ENCODE peak calls at places on chromosome 18, in seven cellular contexts. M, F, A, I, P, K and L are unnamed samples. For H3K9me3, the result is how much of the 10 kb centered on the place peaks cover.

GRCh38 chr18:22346342-22346967 is 71.3 kb downstream of the CTAGE1 start:
- DNase-seq in M (peak), F (peak), A (peak), I (no peak), P (no peak), K (peak), L (peak)

GRCh38 chr18:37302519-37302918 is 263.1 kb downstream of the CELF4 start:
- DNase-seq in M (no peak), F (no peak), A (no peak), I (no peak), P (no peak), K (no peak), L (no peak)

GRCh38 chr18:5294113-5294617 is 1.4 kb downstream of the ZBTB14 start:
- DNase-seq in M (peak), F (peak), A (peak), I (no peak), P (no peak), K (no peak), L (no peak)

GRCh38 chr18:7164610-7165009 is 47.0 kb upstream of the LAMA1 start:
- DNase-seq in M (peak), F (no peak), A (peak), I (no peak), P (peak), K (no peak), L (peak)

GRCh38 chr18:40371673-40372072 is 1583.4 kb upstream of the PIK3C3 start:
- DNase-seq in M (peak), F (no peak), A (peak), I (no peak), P (no peak), K (no peak), L (no peak)

GRCh38 chr18:10726198-10727068 is 200.6 kb downstream of the NAPG start:
- DNase-seq in M (no peak), F (no peak), A (no peak), I (no peak), P (no peak), K (no peak), L (no peak)

GRCh38 chr18:58015045-58015444 is 29.0 kb upstream of the NEDD4L start:
- DNase-seq in M (no peak), F (no peak), A (no peak), I (no peak), P (no peak), K (no peak), L (no peak)

GRCh38 chr18:23982154-23983071 is 32.1 kb upstream of the TTC39C start:
- DNase-seq in M (peak), F (peak), A (peak), I (no peak), P (peak), K (peak), L (peak)

GRCh38 chr18:13295894-13296293 is 77.3 kb downstream of the LDLRAD4 start:
- DNase-seq in M (no peak), F (no peak), A (no peak), I (no peak), P (no peak), K (no peak), L (no peak)

GRCh38 chr18:42619771-42620170 is 495.7 kb downstream of the RIT2 start:
- DNase-seq in M (no peak), F (no peak), A (no peak), I (no peak), P (no peak), K (no peak), L (no peak)

GRCh38 chr18:28652654-28653053 is 475.7 kb upstream of the CDH2 start:
- DNase-seq in M (no peak), F (no peak), A (no peak), I (peak), P (no peak), K (no peak), L (no peak)

GRCh38 chr18:5510109-5510846 is 33.5 kb downstream of the EPB41L3 start:
- DNase-seq in M (peak), F (no peak), A (peak), I (no peak), P (no peak), K (no peak), L (no peak)

GRCh38 chr18:13222371-13223281 is 4.1 kb downstream of the LDLRAD4 start:
- DNase-seq in M (peak), F (peak), A (peak), I (no peak), P (no peak), K (peak), L (peak)

GRCh38 chr18:49524951-49525350 is 36.9 kb upstream of the LIPG start:
- DNase-seq in M (no peak), F (no peak), A (no peak), I (no peak), P (no peak), K (no peak), L (no peak)

GRCh38 chr18:12744103-12744502 is 41.3 kb downstream of the PSMG2 start:
- DNase-seq in M (peak), F (no peak), A (peak), I (no peak), P (peak), K (no peak), L (no peak)

GRCh38 chr18:26489881-26490280 is 58.5 kb downstream of the KCTD1 start:
- DNase-seq in M (peak), F (no peak), A (no peak), I (no peak), P (no peak), K (no peak), L (no peak)

GRCh38 chr18:7872569-7872968 is 305.5 kb downstream of the PTPRM start:
- DNase-seq in M (peak), F (no peak), A (peak), I (no peak), P (peak), K (no peak), L (no peak)

GRCh38 chr18:68406761-68407160 is 308.1 kb downstream of the TMX3 start:
- DNase-seq in M (no peak), F (no peak), A (peak), I (no peak), P (no peak), K (no peak), L (no peak)

GRCh38 chr18:29457316-29457715 is 1280.4 kb upstream of the CDH2 start:
- DNase-seq in M (no peak), F (no peak), A (no peak), I (no peak), P (no peak), K (no peak), L (no peak)

GRCh38 chr18:58135806-58136331 is 91.8 kb downstream of the NEDD4L start:
- DNase-seq in M (peak), F (peak), A (peak), I (peak), P (peak), K (peak), L (peak)

GRCh38 chr18:76988827-76989646 is 143.5 kb downstream of the MBP start:
- DNase-seq in M (no peak), F (no peak), A (no peak), I (no peak), P (no peak), K (no peak), L (no peak)

GRCh38 chr18:28003451-28003850 is 173.5 kb downstream of the CDH2 start:
- DNase-seq in M (peak), F (no peak), A (peak), I (no peak), P (no peak), K (no peak), L (no peak)

GRCh38 chr18:35851286-35851967 is 121.1 kb upstream of the RMP24 start:
- DNase-seq in M (no peak), F (no peak), A (no peak), I (no peak), P (no peak), K (no peak), L (no peak)

GRCh38 chr18:48645427-48646002 is 106.7 kb downstream of the CTIF start:
- DNase-seq in M (no peak), F (peak), A (no peak), I (no peak), P (no peak), K (no peak), L (no peak)

GRCh38 chr18:23883277-23883790 is 131.2 kb upstream of the TTC39C start:
- DNase-seq in M (peak), F (no peak), A (peak), I (peak), P (no peak), K (peak), L (no peak)

DNA sequence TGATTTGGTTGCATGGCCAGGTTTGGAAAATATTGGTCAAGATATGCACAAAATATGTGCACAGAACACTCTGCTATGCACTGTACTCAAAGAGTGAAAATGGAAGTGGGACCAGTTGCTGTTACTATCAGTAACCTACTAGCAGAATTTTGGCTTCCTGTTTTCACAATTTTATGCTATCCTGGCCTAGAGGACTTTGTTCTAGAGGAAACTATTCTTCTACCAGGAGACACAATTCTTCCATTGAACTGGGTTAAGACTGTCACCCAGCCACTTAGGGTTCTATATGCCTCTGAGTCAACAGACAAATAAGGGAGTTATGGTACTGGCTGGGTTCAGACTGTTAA is 431.4 kb upstream of the DCC start:
- DNase-seq in M (no peak), F (no peak), A (no peak), I (no peak), P (no peak), K (no peak), L (no peak)
- H3K9me3 ChIP-seq in M (under half), F (under half), A (under half), I (under half), P (under half), K (under half), L (under half)

DNA sequence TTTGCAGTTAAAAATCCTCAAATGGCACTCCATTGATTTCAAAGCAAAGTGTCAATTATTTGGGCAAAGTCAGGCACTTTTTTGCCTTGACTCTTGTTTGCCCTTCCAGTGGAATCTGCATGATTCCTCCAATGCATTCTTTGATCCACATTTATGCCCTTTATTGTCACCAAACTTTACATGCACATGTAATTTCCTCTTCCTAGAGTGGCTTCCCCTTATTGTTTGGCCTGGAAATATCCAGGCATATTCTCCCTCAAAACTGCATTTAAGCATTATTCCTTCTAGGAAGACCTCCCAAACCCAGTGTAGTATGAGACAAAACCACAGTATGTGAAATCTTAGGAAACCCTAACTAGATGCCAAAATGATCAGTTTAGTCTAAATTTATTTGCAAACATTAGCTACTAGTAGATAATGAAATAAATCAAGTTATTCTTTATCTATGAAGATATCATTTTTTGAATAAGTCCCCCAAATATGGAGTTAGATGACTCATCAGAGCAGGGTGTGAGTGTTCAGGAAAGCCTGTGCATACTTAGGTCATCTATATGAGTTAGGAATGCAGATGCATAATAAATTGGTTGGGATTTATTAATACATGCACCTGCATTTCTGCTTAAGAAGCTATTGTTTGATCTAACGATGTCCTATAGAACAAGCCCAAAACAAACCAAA is 433.3 kb upstream of the TCF4 start:
- DNase-seq in M (peak), F (no peak), A (peak), I (no peak), P (no peak), K (no peak), L (no peak)
- H3K9me3 ChIP-seq in M (under half), F (under half), A (under half), I (under half), P (under half), K (under half), L (under half)

GRCh38 chr18:74806700-74807416 is 209.2 kb downstream of the ZNF407 start:
- DNase-seq in M (peak), F (no peak), A (peak), I (no peak), P (peak), K (no peak), L (no peak)

GRCh38 chr18:74804677-74805076 is 207.0 kb downstream of the ZNF407 start:
- DNase-seq in M (no peak), F (no peak), A (no peak), I (no peak), P (no peak), K (no peak), L (no peak)

GRCh38 chr18:74803769-74804168 is 206.1 kb downstream of the ZNF407 start:
- DNase-seq in M (no peak), F (no peak), A (no peak), I (no peak), P (no peak), K (no peak), L (no peak)

GRCh38 chr18:74803117-74803516 is 205.4 kb downstream of the ZNF407 start:
- DNase-seq in M (no peak), F (no peak), A (no peak), I (no peak), P (no peak), K (no peak), L (no peak)

DNA sequence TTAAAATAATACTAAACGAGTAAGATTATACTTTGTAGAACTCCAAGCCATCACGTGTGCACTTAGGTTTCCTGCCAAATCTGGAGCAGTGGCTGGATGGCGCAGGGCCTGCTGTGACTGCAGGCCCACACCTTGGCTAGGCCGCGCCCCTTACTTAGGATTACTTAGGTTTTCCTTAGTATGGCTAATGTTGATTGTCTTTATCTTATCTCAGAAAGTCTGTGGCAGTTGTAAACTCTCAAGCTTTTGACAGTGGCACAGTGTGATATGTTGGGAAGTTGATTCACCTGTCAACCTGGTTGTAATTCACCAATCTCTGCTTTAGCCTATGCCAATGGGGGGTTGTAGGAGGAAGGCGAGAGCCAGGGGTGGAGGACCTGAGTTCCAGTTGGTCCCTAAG is 208.4 kb downstream of the ZNF407 start:
- DNase-seq in M (no peak), F (no peak), A (no peak), I (no peak), P (no peak), K (no peak), L (no peak)
- H3K9me3 ChIP-seq in M (under half), F (under half), A (under half), I (under half), P (under half), K (under half), L (under half)

DNA sequence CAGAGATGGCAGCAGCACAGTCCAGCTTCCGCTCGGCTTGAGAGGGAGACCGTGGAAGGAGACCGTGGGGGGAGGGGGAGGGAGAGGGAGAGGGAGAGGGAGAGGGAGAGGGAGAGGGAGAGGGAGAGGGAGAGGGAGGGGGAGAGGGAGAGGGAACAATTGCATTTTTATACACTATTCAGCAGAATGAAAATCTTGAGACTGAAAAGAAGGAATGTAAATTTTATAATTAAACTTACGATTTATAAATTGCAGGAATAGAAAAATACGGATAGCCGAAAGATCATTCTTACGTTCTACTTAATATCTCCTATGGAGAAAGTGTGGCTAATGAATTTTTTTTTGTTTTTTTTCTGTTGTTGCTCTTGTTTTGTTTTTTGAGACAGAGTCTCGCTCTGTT is 12.5 kb upstream of the COLEC12 start:
- DNase-seq in M (no peak), F (no peak), A (no peak), I (no peak), P (no peak), K (no peak), L (no peak)
- H3K9me3 ChIP-seq in M (under half), F (under half), A (under half), I (under half), P (under half), K (under half), L (under half)

GRCh38 chr18:59551902-59552635 is 145.2 kb downstream of the CCBE1 start:
- DNase-seq in M (no peak), F (no peak), A (no peak), I (no peak), P (no peak), K (no peak), L (no peak)

GRCh38 chr18:59553273-59553672 is 143.9 kb downstream of the CCBE1 start:
- DNase-seq in M (no peak), F (no peak), A (no peak), I (no peak), P (no peak), K (no peak), L (no peak)

GRCh38 chr18:59547691-59548182 is 149.5 kb downstream of the CCBE1 start:
- DNase-seq in M (peak), F (no peak), A (peak), I (no peak), P (no peak), K (no peak), L (no peak)

GRCh38 chr18:59546164-59546563 is 151.1 kb downstream of the CCBE1 start:
- DNase-seq in M (peak), F (no peak), A (peak), I (no peak), P (no peak), K (no peak), L (no peak)

DNA sequence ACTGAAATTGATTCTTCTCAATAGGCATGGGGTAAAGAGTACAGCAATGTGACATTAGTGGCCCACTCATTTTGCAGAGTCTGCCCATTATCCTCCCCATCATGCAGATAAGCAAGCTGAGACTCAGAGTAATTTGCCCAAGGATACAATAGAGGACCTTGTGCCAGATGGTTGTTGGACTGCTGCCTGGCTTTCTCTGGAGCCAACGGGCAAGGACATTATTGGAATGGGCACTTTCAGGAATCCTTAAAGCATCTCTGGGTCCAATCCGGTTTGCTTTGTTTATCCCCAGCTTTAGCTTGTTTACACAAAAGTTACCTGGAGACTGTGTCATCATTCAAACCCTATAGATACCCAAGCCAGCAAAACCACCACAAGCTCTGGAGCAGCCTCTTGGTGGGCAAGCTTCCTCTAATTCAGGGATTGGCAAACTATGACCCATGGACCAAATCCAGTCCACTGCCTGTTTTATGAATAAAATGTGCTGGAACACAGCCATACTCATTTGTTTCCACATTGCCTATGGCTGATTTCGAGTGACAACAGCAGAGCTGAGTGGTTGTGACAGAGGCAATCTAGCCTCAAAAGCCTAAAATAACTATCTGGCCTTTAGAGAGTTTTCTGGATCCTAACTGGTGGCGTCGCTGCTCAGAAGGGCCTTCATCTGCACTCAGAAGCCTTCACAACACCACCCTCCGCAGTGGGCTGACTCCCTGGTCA is 147.3 kb downstream of the CCBE1 start:
- DNase-seq in M (no peak), F (no peak), A (no peak), I (no peak), P (no peak), K (no peak), L (no peak)
- H3K9me3 ChIP-seq in M (under half), F (under half), A (under half), I (under half), P (under half), K (under half), L (under half)

DNA sequence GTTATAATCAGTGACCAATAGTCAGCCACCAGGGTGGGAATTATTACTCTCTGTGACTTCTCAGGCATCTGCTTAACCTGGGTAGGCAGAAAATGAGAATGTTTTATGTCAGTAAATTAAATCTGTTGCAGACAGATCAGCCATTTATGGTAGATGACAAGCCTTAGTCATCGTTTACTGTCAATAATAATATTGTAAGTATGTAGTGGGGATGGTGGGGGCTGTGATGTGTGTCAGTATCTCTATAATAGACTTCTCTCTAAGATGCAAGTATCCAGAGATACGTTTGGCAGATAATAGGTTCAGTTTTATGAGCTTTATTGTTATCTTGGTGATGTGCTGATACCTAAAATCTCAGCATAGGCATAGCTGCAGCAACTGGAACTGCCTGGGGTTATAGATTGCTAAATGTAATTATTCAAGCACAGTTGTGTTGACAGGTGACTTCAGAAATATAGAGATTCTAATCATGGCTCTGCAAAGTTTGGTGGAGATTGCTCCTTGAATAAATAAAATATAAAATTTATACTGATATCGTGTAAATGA is 208.0 kb downstream of the SOCS6 start:
- DNase-seq in M (no peak), F (no peak), A (no peak), I (no peak), P (no peak), K (no peak), L (no peak)
- H3K9me3 ChIP-seq in M (under half), F (under half), A (under half), I (under half), P (under half), K (under half), L (under half)

GRCh38 chr18:80050797-80051196 is 16.6 kb downstream of the RBFA start:
- DNase-seq in M (no peak), F (no peak), A (no peak), I (no peak), P (no peak), K (no peak), L (no peak)
- H3K9me3 ChIP-seq in M (under half), F (under half), A (under half), I (under half), P (under half), K (under half), L (under half)